ENCODE peak calls at places on chromosomes 16 and 17, in nine cellular contexts. D is HuH-7.5; K is germinal center; B is AML-193; Z is stimulated activated CD8-positive, alpha-beta memory T cell treated with anti-CD3 and anti-CD28 coated beads, Interleukin-4, amount 100 ng/mL, for 48 hours; I is neuronal stem cell; N is breast epithelium; S is posterior cingulate gyrus; H is H1. A is an unnamed sample.

GRCh38 chr17:77602062-77602746 is 356.3 kb upstream of the TNRC6C start:
- DNase-seq in Z (no peak), I (no peak), D (no peak), B (no peak), S (no peak), H (no peak), K (no peak), N (peak; percentile 87), A (no peak)

GRCh38 chr17:16371742-16372141 is 9.1 kb upstream of the UBB start:
- DNase-seq in H (no peak), B (no peak), I (no peak), Z (no peak), K (no peak), N (no peak), D (no peak), S (no peak), A (no peak)

GRCh38 chr16:85173077-85173980 is 61.1 kb upstream of the CIBAR2 start:
- DNase-seq in N (no peak), I (no peak), B (no peak), D (no peak), S (no peak), K (no peak), Z (no peak), H (no peak), A (peak; percentile 53)

GRCh38 chr16:79001156-79001997 is 599.2 kb downstream of the MAF start:
- DNase-seq in Z (no peak), I (peak; percentile 40), N (no peak), D (no peak), B (no peak), K (no peak), H (no peak), S (no peak), A (no peak)

GRCh38 chr16:29170393-29171239 is 185.8 kb downstream of the LAT start:
- DNase-seq in S (no peak), K (no peak), I (no peak), N (no peak), H (no peak), Z (no peak), D (no peak), B (no peak), A (no peak)

GRCh38 chr17:42408076-42408475 is 15.0 kb downstream of the CAVIN1 start:
- DNase-seq in D (no peak), H (no peak), K (no peak), N (no peak), S (peak; percentile 82), B (no peak), Z (no peak), I (no peak), A (no peak)

GRCh38 chr17:33234930-33235685 is 58.0 kb downstream of the ASIC2 start:
- DNase-seq in N (peak; percentile 74), Z (no peak), B (no peak), I (no peak), D (no peak), K (no peak), S (peak; percentile 64), H (no peak), A (no peak)

GRCh38 chr16:77171750-77172635 is 19.0 kb upstream of the MON1B start:
- DNase-seq in N (no peak), B (peak; percentile 63), K (peak; percentile 48), S (no peak), I (peak; percentile 66), Z (no peak), H (no peak), D (peak; percentile 43), A (peak; percentile 11)

GRCh38 chr17:67044940-67045339 is 586 bp downstream of the CACNG1 start:
- DNase-seq in I (no peak), H (no peak), D (no peak), B (no peak), N (no peak), S (no peak), K (no peak), Z (no peak), A (no peak)

GRCh38 chr16:77805403-77805802 is 17.0 kb downstream of the VAT1L start:
- DNase-seq in I (no peak), S (no peak), B (no peak), Z (no peak), D (no peak), H (no peak), N (peak; percentile 21), K (no peak), A (no peak)

GRCh38 chr17:63399316-63399715 is 46.8 kb downstream of the CYB561 start:
- DNase-seq in Z (no peak), K (no peak), N (no peak), I (no peak), S (no peak), B (no peak), D (no peak), H (no peak), A (no peak)

GRCh38 chr17:78573955-78574354 is 3.2 kb downstream of the DNAH17 start:
- DNase-seq in B (no peak), D (no peak), S (no peak), K (no peak), N (no peak), Z (no peak), I (no peak), H (no peak), A (no peak)

GRCh38 chr16:68936729-68937631 is 93.6 kb downstream of the TANGO6 start:
- DNase-seq in B (no peak), Z (no peak), H (no peak), K (no peak), N (peak; percentile 71), S (no peak), I (no peak), D (no peak), A (peak; percentile 10)

GRCh38 chr16:67395458-67396158 is 2.3 kb upstream of the TPPP3 start:
- DNase-seq in K (no peak), H (no peak), D (no peak), N (no peak), I (no peak), Z (no peak), S (no peak), B (no peak), A (no peak)

GRCh38 chr17:28849281-28849680 is 5.5 kb upstream of the ERAL1 start:
- DNase-seq in B (peak; percentile 72), D (no peak), S (peak; percentile 11), Z (no peak), H (no peak), K (no peak), N (no peak), I (no peak), A (no peak)

GRCh38 chr17:81702934-81703746 is at the start of gene MRPL12:
- DNase-seq in D (peak; percentile 97), I (peak; percentile 93), S (peak; percentile 95), B (peak; percentile 93), Z (peak; percentile 94), H (peak; percentile 72), N (peak; percentile 87), K (peak; percentile 94), A (peak; percentile 71)

GRCh38 chr17:72640415-72641165 is 451.9 kb downstream of the SLC39A11 start:
- DNase-seq in N (no peak), I (no peak), H (no peak), B (no peak), Z (no peak), S (no peak), D (peak; percentile 50), K (no peak), A (no peak)

GRCh38 chr17:56934280-56934679 is 20.4 kb upstream of the TRIM25 start:
- DNase-seq in N (no peak), K (no peak), H (no peak), B (no peak), I (no peak), D (no peak), S (no peak), Z (no peak), A (no peak)

GRCh38 chr17:42399948-42400843 is 12.0 kb upstream of the STAT3 start:
- DNase-seq in S (no peak), K (no peak), Z (no peak), D (no peak), N (no peak), B (no peak), H (no peak), I (no peak), A (no peak)

GRCh38 chr17:30314474-30314873 is 19.4 kb downstream of the TMIGD1 start:
- DNase-seq in B (no peak), I (no peak), H (no peak), S (no peak), K (no peak), Z (no peak), D (no peak), N (no peak), A (no peak)

GRCh38 chr17:56121661-56122060 is 31.6 kb upstream of the ANKFN1 start:
- DNase-seq in B (no peak), K (no peak), I (no peak), H (no peak), D (no peak), N (no peak), S (no peak), Z (no peak), A (no peak)

GRCh38 chr16:89337965-89338364 is 120.5 kb downstream of the ZNF778 start:
- DNase-seq in I (no peak), D (no peak), B (no peak), H (no peak), S (no peak), N (no peak), Z (no peak), K (no peak), A (no peak)

GRCh38 chr17:51901242-51901641 is 257.3 kb downstream of the CA10 start:
- DNase-seq in N (no peak), K (no peak), I (no peak), H (no peak), Z (no peak), S (no peak), D (no peak), B (no peak), A (no peak)

GRCh38 chr17:33225509-33225908 is 67.6 kb downstream of the ASIC2 start:
- DNase-seq in H (no peak), B (no peak), S (no peak), Z (no peak), D (no peak), K (no peak), I (no peak), N (no peak), A (no peak)

GRCh38 chr17:44522883-44523671 is 19.9 kb upstream of the GPATCH8 start:
- DNase-seq in S (no peak), K (peak; percentile 56), Z (peak; percentile 88), I (no peak), B (peak; percentile 80), D (peak; percentile 82), H (no peak), N (no peak), A (peak; percentile 22)

GRCh38 chr16:5216681-5217080 is 119.1 kb upstream of the EEF2KMT start:
- DNase-seq in B (no peak), S (no peak), H (no peak), K (no peak), D (no peak), Z (no peak), I (no peak), N (no peak), A (no peak)

GRCh38 chr17:37772982-37773381 is 28.1 kb upstream of the HNF1B start:
- DNase-seq in D (no peak), Z (no peak), I (no peak), N (no peak), H (no peak), K (no peak), S (no peak), B (no peak), A (no peak)

GRCh38 chr17:72380737-72381136 is 259.9 kb downstream of the SOX9 start:
- DNase-seq in I (no peak), H (no peak), B (no peak), N (no peak), S (no peak), D (no peak), Z (no peak), K (no peak), A (no peak)

GRCh38 chr16:30473231-30474061 is 904 bp downstream of the ITGAL start:
- DNase-seq in S (no peak), K (peak; percentile 61), N (no peak), Z (peak; percentile 83), H (no peak), B (no peak), D (no peak), I (no peak), A (no peak)

GRCh38 chr16:13767215-13767614 is 152.7 kb upstream of the ERCC4 start:
- DNase-seq in N (no peak), K (no peak), S (no peak), H (no peak), D (no peak), I (peak; percentile 37), Z (no peak), B (no peak), A (no peak)

GRCh38 chr17:49783051-49783715 is 5.3 kb upstream of the KAT7 start:
- DNase-seq in D (no peak), Z (no peak), I (no peak), B (no peak), K (no peak), H (no peak), N (no peak), S (no peak), A (no peak)